ENCODE peak calls at places on chromosome 2, in eight cellular contexts. U, V, P, M, W, J, N and A are unnamed samples.

GRCh38 chr2:128381001-128381938 is 62.6 kb upstream of the HS6ST1 start:
- DNase-seq in U (no peak), V (peak; percentile 86), P (peak; percentile 21), M (no peak), W (no peak), J (no peak), N (no peak), A (no peak)

GRCh38 chr2:20173064-20173463 is 51.9 kb downstream of the SDC1 start:
- DNase-seq in U (no peak), V (no peak), P (no peak), M (no peak), W (no peak), J (no peak), N (no peak), A (no peak)

GRCh38 chr2:234258562-234259141 is 208.2 kb downstream of the SPP2 start:
- DNase-seq in U (no peak), V (no peak), P (no peak), M (no peak), W (no peak), J (no peak), N (no peak), A (no peak)

GRCh38 chr2:8524388-8524787 is 157.5 kb upstream of the ID2 start:
- DNase-seq in U (no peak), V (no peak), P (no peak), M (no peak), W (no peak), J (no peak), N (no peak), A (no peak)

GRCh38 chr2:217743980-217744761 is 258.6 kb downstream of the TNS1 start:
- DNase-seq in U (no peak), V (no peak), P (no peak), M (no peak), W (no peak), J (no peak), N (no peak), A (no peak)

GRCh38 chr2:216539791-216540241 is 41.2 kb downstream of the RPL37A start:
- DNase-seq in U (no peak), V (no peak), P (peak; percentile 90), M (peak; percentile 57), W (peak; percentile 51), J (no peak), N (peak; percentile 20), A (no peak)

GRCh38 chr2:196528486-196529223 is 110.9 kb upstream of the CCDC150 start:
- DNase-seq in U (no peak), V (no peak), P (no peak), M (no peak), W (no peak), J (no peak), N (no peak), A (no peak)

GRCh38 chr2:240511351-240512108 is 46.3 kb downstream of the ANKMY1 start:
- DNase-seq in U (peak; percentile 8), V (no peak), P (no peak), M (no peak), W (no peak), J (no peak), N (no peak), A (no peak)

GRCh38 chr2:168519534-168520308 is 63.6 kb downstream of the CERS6 start:
- DNase-seq in U (no peak), V (no peak), P (no peak), M (no peak), W (no peak), J (no peak), N (no peak), A (no peak)

GRCh38 chr2:124258481-124258880 is 233.4 kb downstream of the CNTNAP5 start:
- DNase-seq in U (no peak), V (no peak), P (no peak), M (no peak), W (no peak), J (no peak), N (no peak), A (no peak)

GRCh38 chr2:219636941-219637841 is 9.8 kb downstream of the SLC4A3 start:
- DNase-seq in U (no peak), V (no peak), P (no peak), M (no peak), W (no peak), J (no peak), N (no peak), A (no peak)

GRCh38 chr2:30652271-30652910 is 154.9 kb downstream of the CAPN13 start:
- DNase-seq in U (no peak), V (no peak), P (no peak), M (no peak), W (no peak), J (no peak), N (no peak), A (no peak)

GRCh38 chr2:136214284-136214683 is 96.3 kb upstream of the CXCR4 start:
- DNase-seq in U (peak; percentile 42), V (no peak), P (no peak), M (no peak), W (no peak), J (no peak), N (no peak), A (no peak)

GRCh38 chr2:202005272-202005887 is 28.3 kb upstream of the FZD7 start:
- DNase-seq in U (no peak), V (no peak), P (no peak), M (no peak), W (no peak), J (no peak), N (no peak), A (no peak)

GRCh38 chr2:211611061-211611518 is 927.5 kb downstream of the ERBB4 start:
- DNase-seq in U (peak; percentile 10), V (peak; percentile 58), P (no peak), M (no peak), W (peak; percentile 26), J (no peak), N (no peak), A (no peak)

GRCh38 chr2:217382794-217383193 is 522.9 kb upstream of the TNP1 start:
- DNase-seq in U (peak; percentile 48), V (no peak), P (no peak), M (no peak), W (no peak), J (no peak), N (no peak), A (no peak)

GRCh38 chr2:85158559-85159273 is 25.5 kb downstream of the TCF7L1 start:
- DNase-seq in U (no peak), V (no peak), P (no peak), M (no peak), W (no peak), J (no peak), N (no peak), A (no peak)

GRCh38 chr2:162317910-162318279 is 589 bp downstream of the IFIH1 start:
- DNase-seq in U (peak; percentile 71), V (peak; percentile 22), P (peak; percentile 33), M (no peak), W (peak; percentile 61), J (no peak), N (no peak), A (no peak)

GRCh38 chr2:25592766-25593292 is 80.5 kb downstream of the DTNB start:
- DNase-seq in U (no peak), V (no peak), P (no peak), M (no peak), W (no peak), J (no peak), N (no peak), A (no peak)

GRCh38 chr2:70553584-70554337 is at the start of gene TGFA:
- DNase-seq in U (peak; percentile 50), V (peak; percentile 85), P (peak; percentile 86), M (peak; percentile 58), W (peak; percentile 96), J (peak; percentile 82), N (no peak), A (peak; percentile 62)

GRCh38 chr2:233746475-233747282 is 13.4 kb upstream of the UGT1A1 start:
- DNase-seq in U (no peak), V (no peak), P (no peak), M (no peak), W (no peak), J (no peak), N (no peak), A (no peak)

GRCh38 chr2:72625359-72625758 is 200.5 kb downstream of the EXOC6B start:
- DNase-seq in U (no peak), V (no peak), P (no peak), M (no peak), W (no peak), J (no peak), N (no peak), A (no peak)

GRCh38 chr2:65471409-65471808 is 39.0 kb upstream of the SPRED2 start:
- DNase-seq in U (no peak), V (no peak), P (no peak), M (no peak), W (no peak), J (no peak), N (no peak), A (no peak)

GRCh38 chr2:79824086-79824786 is 311.4 kb downstream of the CTNNA2 start:
- DNase-seq in U (no peak), V (no peak), P (no peak), M (no peak), W (no peak), J (no peak), N (no peak), A (no peak)

GRCh38 chr2:121810959-121811853 is 55.8 kb downstream of the TSN start:
- DNase-seq in U (peak; percentile 45), V (peak; percentile 84), P (peak; percentile 39), M (peak; percentile 83), W (peak; percentile 62), J (peak; percentile 64), N (peak; percentile 27), A (peak; percentile 45)

GRCh38 chr2:78418041-78418440 is 607.5 kb upstream of the REG3G start:
- DNase-seq in U (no peak), V (no peak), P (no peak), M (peak; percentile 59), W (no peak), J (no peak), N (no peak), A (no peak)

GRCh38 chr2:215002500-215002899 is 135.9 kb downstream of the ABCA12 start:
- DNase-seq in U (peak; percentile 51), V (peak; percentile 27), P (no peak), M (peak; percentile 19), W (peak; percentile 46), J (no peak), N (peak; percentile 16), A (no peak)

GRCh38 chr2:137912358-137912757 is 51.9 kb upstream of the HNMT start:
- DNase-seq in U (no peak), V (no peak), P (no peak), M (no peak), W (no peak), J (no peak), N (no peak), A (no peak)

GRCh38 chr2:174761837-174762236 is 2.4 kb downstream of the CHRNA1 start:
- DNase-seq in U (no peak), V (no peak), P (no peak), M (no peak), W (no peak), J (no peak), N (no peak), A (no peak)

GRCh38 chr2:216121255-216121654 is 12.1 kb downstream of the XRCC5 start:
- DNase-seq in U (no peak), V (no peak), P (no peak), M (no peak), W (no peak), J (no peak), N (no peak), A (no peak)